ENCODE peak calls at places on chromosomes 13 and 19, in ten cellular contexts. V is MM.1S, N is heart left ventricle, K is right atrium auricular region, B is SK-N-SH, I is neural progenitor cell, E is IMR-90, J is transverse colon, X is osteoblast, D is heart right ventricle. G is an unnamed sample.

GRCh38 chr13:107301724-107302374 is 733.9 kb upstream of the ARGLU1 start:
- DNase-seq in V (no peak), N (no peak), K (no peak), B (no peak), I (peak; percentile 50), E (no peak), J (no peak), X (no peak), D (no peak), G (no peak)

GRCh38 chr13:113646376-113646775 is 11.6 kb downstream of the ATP4B start:
- DNase-seq in V (no peak), N (peak; percentile 7), K (no peak), B (no peak), I (no peak), E (no peak), J (peak; percentile 48), X (peak; percentile 57), D (no peak), G (no peak)

GRCh38 chr13:74118328-74118727 is 15.9 kb downstream of the KLF12 start:
- DNase-seq in V (no peak), N (no peak), K (no peak), B (no peak), I (no peak), E (no peak), J (no peak), X (no peak), D (no peak), G (no peak)

GRCh38 chr19:17996826-17997316 is 11.1 kb upstream of the ARRDC2 start:
- DNase-seq in V (peak; percentile 61), N (peak; percentile 84), K (peak; percentile 89), B (peak; percentile 95), I (peak; percentile 85), E (peak; percentile 52), J (peak; percentile 90), X (peak; percentile 99), D (peak; percentile 88), G (peak; percentile 76)

GRCh38 chr13:30107536-30108136 is 199.7 kb downstream of the KATNAL1 start:
- DNase-seq in V (no peak), N (no peak), K (no peak), B (no peak), I (no peak), E (peak; percentile 84), J (peak; percentile 17), X (no peak), D (no peak), G (no peak)

GRCh38 chr19:18591735-18592385 is 3.3 kb downstream of the REX1BD start:
- DNase-seq in V (no peak), N (no peak), K (no peak), B (peak; percentile 71), I (no peak), E (no peak), J (no peak), X (peak; percentile 74), D (no peak), G (no peak)

GRCh38 chr13:85970727-85971126 is 171.5 kb upstream of the SLITRK6 start:
- DNase-seq in V (no peak), N (no peak), K (no peak), B (no peak), I (no peak), E (no peak), J (no peak), X (no peak), D (no peak), G (no peak)

GRCh38 chr19:51089786-51090185 is 7.1 kb upstream of the KLK14 start:
- DNase-seq in V (no peak), N (no peak), K (no peak), B (no peak), I (no peak), E (no peak), J (no peak), X (peak; percentile 74), D (no peak), G (no peak)

GRCh38 chr19:47494211-47494547 is 10.2 kb upstream of the KPTN start:
- DNase-seq in V (no peak), N (no peak), K (no peak), B (peak; percentile 56), I (no peak), E (no peak), J (no peak), X (no peak), D (no peak), G (no peak)

GRCh38 chr13:107441279-107441678 is 774.1 kb downstream of the LIG4 start:
- DNase-seq in V (no peak), N (no peak), K (no peak), B (no peak), I (no peak), E (peak; percentile 89), J (no peak), X (peak; percentile 77), D (no peak), G (no peak)

GRCh38 chr13:49419292-49419691 is 24.6 kb downstream of the CAB39L start:
- DNase-seq in V (no peak), N (no peak), K (no peak), B (no peak), I (no peak), E (peak; percentile 52), J (no peak), X (no peak), D (no peak), G (no peak)

GRCh38 chr19:17340871-17341357 is 3.6 kb downstream of the GTPBP3 start:
- DNase-seq in V (no peak), N (no peak), K (no peak), B (no peak), I (no peak), E (no peak), J (no peak), X (peak; percentile 61), D (no peak), G (no peak)

GRCh38 chr13:44011036-44011435 is 131.3 kb downstream of the LACC1 start:
- DNase-seq in V (no peak), N (no peak), K (no peak), B (no peak), I (no peak), E (no peak), J (no peak), X (no peak), D (no peak), G (no peak)

GRCh38 chr19:37914908-37915307 is 7.9 kb downstream of the SIPA1L3 start:
- DNase-seq in V (peak; percentile 34), N (no peak), K (no peak), B (no peak), I (no peak), E (no peak), J (no peak), X (no peak), D (no peak), G (no peak)

DNA sequence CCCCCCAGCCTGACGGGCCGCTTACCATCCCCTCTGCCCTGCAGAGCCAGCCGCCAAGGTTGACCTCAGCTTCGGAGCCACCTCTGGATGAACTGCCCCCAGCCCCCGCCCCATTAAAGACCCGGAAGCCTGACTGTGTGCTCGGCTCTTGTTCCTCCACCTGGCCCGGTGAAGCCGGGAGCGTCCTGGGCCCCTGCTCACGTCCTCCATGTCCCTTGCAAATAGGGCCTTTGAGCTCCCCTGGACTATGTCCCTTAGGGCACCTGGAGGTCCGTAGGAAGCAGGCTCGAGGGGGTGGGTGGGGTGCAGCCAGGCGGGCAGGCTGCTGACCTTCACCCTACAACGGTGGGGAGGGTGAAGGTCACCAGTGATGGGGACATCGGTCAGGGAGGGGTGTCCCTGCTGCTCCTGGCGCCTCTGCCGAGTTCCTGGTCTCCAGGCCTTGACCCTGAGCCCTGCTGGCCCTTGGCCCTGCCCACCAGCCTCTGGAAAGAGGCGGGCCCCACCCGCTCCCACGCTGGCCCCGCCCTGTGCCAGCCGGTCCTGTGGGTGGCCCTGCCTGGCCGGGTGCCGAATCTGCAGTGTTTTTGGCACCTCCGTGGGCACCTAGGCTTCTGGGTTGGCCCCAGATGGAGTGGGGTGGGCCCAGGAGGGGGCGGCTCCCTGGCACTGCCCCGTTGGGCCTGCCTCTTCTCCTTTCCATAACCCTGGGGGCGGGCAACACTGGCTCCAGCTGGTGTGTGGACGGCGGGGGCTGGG is 3.3 kb downstream of the ATP5F1D start:
- DNase-seq in V (no peak), N (peak; percentile 92), K (no peak), B (no peak), I (no peak), E (no peak), J (peak; percentile 85), X (peak; percentile 93), D (peak; percentile 87), G (no peak)
- H3K4me1 ChIP-seq in V (peaks cover 26% of the 10 kb centered on the region), N (peaks cover 75% of the 10 kb centered on the region), K (no peaks in the 10 kb centered on the region), B (peaks cover 19% of the 10 kb centered on the region), I (peaks cover 10% of the 10 kb centered on the region), E (peaks cover 21% of the 10 kb centered on the region), J (peaks cover 69% of the 10 kb centered on the region), X (peaks cover 34% of the 10 kb centered on the region), D (peaks cover 77% of the 10 kb centered on the region), G (peaks cover 55% of the 10 kb centered on the region)

GRCh38 chr19:55115446-55116065 is 1.9 kb downstream of the PPP1R12C start:
- DNase-seq in V (no peak), N (peak; percentile 68), K (no peak), B (peak; percentile 60), I (no peak), E (peak; percentile 62), J (no peak), X (peak; percentile 91), D (no peak), G (no peak)

GRCh38 chr19:55112781-55113569 is 4.5 kb downstream of the PPP1R12C start:
- DNase-seq in V (no peak), N (peak; percentile 43), K (no peak), B (peak; percentile 30), I (no peak), E (no peak), J (no peak), X (peak; percentile 81), D (no peak), G (no peak)

GRCh38 chr19:55114566-55115145 is 2.8 kb downstream of the PPP1R12C start:
- DNase-seq in V (no peak), N (no peak), K (no peak), B (peak; percentile 14), I (no peak), E (no peak), J (no peak), X (peak; percentile 82), D (no peak), G (no peak)

GRCh38 chr19:55112246-55112780 is 5.1 kb downstream of the PPP1R12C start:
- DNase-seq in V (no peak), N (no peak), K (no peak), B (peak; percentile 7), I (no peak), E (no peak), J (no peak), X (peak; percentile 62), D (no peak), G (no peak)

GRCh38 chr19:55113570-55114039 is 3.8 kb downstream of the PPP1R12C start:
- DNase-seq in V (no peak), N (peak; percentile 97), K (peak; percentile 97), B (peak; percentile 70), I (peak; percentile 82), E (peak; percentile 92), J (peak; percentile 81), X (peak; percentile 98), D (peak; percentile 85), G (no peak)
- H3K27ac ChIP-seq in V (no peak overlapping the region), N (peak overlapping the region; percentile 99), K (peak overlapping the region; percentile 97), B (no peak overlapping the region), I (no peak overlapping the region), E (no peak overlapping the region), J (peak overlapping the region; percentile 95), X (peak overlapping the region; percentile 77), D (peak overlapping the region; percentile 99), G (no peak overlapping the region)

GRCh38 chr19:56508282-56508778 is 675 bp downstream of the ZNF471 start:
- DNase-seq in V (no peak), N (no peak), K (no peak), B (no peak), I (no peak), E (no peak), J (no peak), X (peak; percentile 69), D (no peak), G (no peak)
- H3K4me3 ChIP-seq in V (no peak overlapping the region), N (peak overlapping the region; percentile 81), K (peak overlapping the region; percentile 71), B (peak overlapping the region; percentile 44), I (peak overlapping the region; percentile 85), E (peak overlapping the region; percentile 66), J (peak overlapping the region; percentile 55), X (peak overlapping the region; percentile 89), D (peak overlapping the region; percentile 85), G (peak overlapping the region; percentile 11)

GRCh38 chr19:10600149-10600548 is 13.0 kb upstream of the AP1M2 start:
- DNase-seq in V (no peak), N (no peak), K (no peak), B (no peak), I (no peak), E (no peak), J (no peak), X (no peak), D (no peak), G (no peak)
- H3K4me1 ChIP-seq in V (peaks cover 12% of the 10 kb centered on the region), N (peaks cover 39% of the 10 kb centered on the region), K (no peaks in the 10 kb centered on the region), B (no peaks in the 10 kb centered on the region), I (peaks cover 15% of the 10 kb centered on the region), E (peaks cover 10% of the 10 kb centered on the region), J (peaks cover 18% of the 10 kb centered on the region), X (peaks cover 12% of the 10 kb centered on the region), D (peaks cover 48% of the 10 kb centered on the region), G (peaks cover 42% of the 10 kb centered on the region)